ENCODE peak calls at places on chromosomes 1 and 21, in four cellular contexts. One of them, this sample, is unnamed. For H3K36me3, the result is how much of the 10 kb centered on the place peaks cover.

GRCh38 chr1:66359815-66360214 is 174.1 kb upstream of the SGIP1 start:
- DNase-seq in HCT116: no peak
- DNase-seq in H1: no peak
- DNase-seq in sigmoid colon: no peak
- DNase-seq in this sample: no peak

GRCh38 chr1:230321741-230322420 is 104.3 kb downstream of the PGBD5 start:
- DNase-seq in HCT116: no peak
- DNase-seq in sigmoid colon: no peak
- DNase-seq in H1: no peak
- DNase-seq in this sample: no peak

GRCh38 chr1:186089938-186090337 is 285.1 kb downstream of the TPR start:
- DNase-seq in H1: no peak
- DNase-seq in HCT116: no peak
- DNase-seq in sigmoid colon: no peak
- DNase-seq in this sample: no peak

GRCh38 chr1:3629561-3630160 is 4.8 kb downstream of the TPRG1L start:
- DNase-seq in HCT116: no peak
- DNase-seq in sigmoid colon: no peak
- DNase-seq in H1: no peak
- DNase-seq in this sample: no peak

GRCh38 chr1:2206813-2207488 is 12.4 kb upstream of the FAAP20 start:
- DNase-seq in H1: no peak
- DNase-seq in HCT116: no peak
- DNase-seq in sigmoid colon: peak
- DNase-seq in this sample: no peak

GRCh38 chr1:193629875-193630274 is 443.5 kb upstream of the B3GALT2 start:
- DNase-seq in HCT116: no peak
- DNase-seq in sigmoid colon: no peak
- DNase-seq in H1: no peak
- DNase-seq in this sample: no peak

GRCh38 chr1:91499904-91500755 is 521 bp upstream of the CDC7 start:
- DNase-seq in HCT116: no peak
- DNase-seq in H1: no peak
- DNase-seq in sigmoid colon: no peak
- DNase-seq in this sample: no peak

GRCh38 chr1:41936107-41936506 is 17.4 kb upstream of the HIVEP3 start:
- DNase-seq in HCT116: peak
- DNase-seq in H1: no peak
- DNase-seq in sigmoid colon: no peak
- DNase-seq in this sample: no peak

GRCh38 chr1:235503333-235504121 is 725 bp downstream of the B3GALNT2 start:
- DNase-seq in H1: no peak
- DNase-seq in sigmoid colon: peak
- DNase-seq in HCT116: no peak
- DNase-seq in this sample: no peak

GRCh38 chr1:116313776-116314175 is 59.3 kb upstream of the ATP1A1 start:
- DNase-seq in HCT116: no peak
- DNase-seq in sigmoid colon: no peak
- DNase-seq in H1: no peak
- DNase-seq in this sample: no peak

GRCh38 chr1:16915627-16915973 is 6.1 kb upstream of the CROCC start:
- DNase-seq in sigmoid colon: peak
- DNase-seq in H1: no peak
- DNase-seq in HCT116: no peak
- DNase-seq in this sample: no peak

GRCh38 chr1:190373705-190374336 is 103.8 kb downstream of the BRINP3 start:
- DNase-seq in H1: no peak
- DNase-seq in sigmoid colon: no peak
- DNase-seq in HCT116: peak
- DNase-seq in this sample: no peak

GRCh38 chr1:2821970-2822620 is 20.6 kb upstream of the TTC34 start:
- DNase-seq in H1: peak
- DNase-seq in sigmoid colon: no peak
- DNase-seq in HCT116: no peak
- DNase-seq in this sample: no peak

GRCh38 chr1:246947255-246947654 is 15.5 kb upstream of the AHCTF1 start:
- DNase-seq in sigmoid colon: peak
- DNase-seq in H1: no peak
- DNase-seq in HCT116: no peak
- DNase-seq in this sample: no peak

GRCh38 chr21:36835383-36835795 is 131.1 kb downstream of the HLCS start:
- DNase-seq in sigmoid colon: no peak
- DNase-seq in HCT116: no peak
- DNase-seq in H1: no peak
- DNase-seq in this sample: no peak

GRCh38 chr1:244989813-244990212 is 125.5 kb upstream of the HNRNPU start:
- DNase-seq in H1: no peak
- DNase-seq in sigmoid colon: no peak
- DNase-seq in HCT116: no peak
- DNase-seq in this sample: no peak

GRCh38 chr1:15036101-15036500 is 117.4 kb upstream of the TMEM51 start:
- DNase-seq in HCT116: no peak
- DNase-seq in sigmoid colon: no peak
- DNase-seq in H1: no peak
- DNase-seq in this sample: no peak

GRCh38 chr1:115648717-115649691 is 7.2 kb downstream of the VANGL1 start:
- DNase-seq in sigmoid colon: no peak
- DNase-seq in HCT116: no peak
- DNase-seq in H1: no peak
- DNase-seq in this sample: no peak

GRCh38 chr21:17089121-17089520 is 423.7 kb upstream of the CXADR start:
- DNase-seq in HCT116: no peak
- DNase-seq in H1: no peak
- DNase-seq in sigmoid colon: no peak
- DNase-seq in this sample: no peak

GRCh38 chr1:192879416-192879815 is 70.6 kb downstream of the RGS2 start:
- DNase-seq in sigmoid colon: no peak
- DNase-seq in HCT116: no peak
- DNase-seq in H1: no peak
- DNase-seq in this sample: no peak

GRCh38 chr1:218312509-218312908 is 27.4 kb downstream of the RRP15 start:
- DNase-seq in H1: no peak
- DNase-seq in sigmoid colon: no peak
- DNase-seq in HCT116: no peak
- DNase-seq in this sample: no peak

GRCh38 chr1:193121616-193122593 is at the start of gene CDC73:
- DNase-seq in HCT116: peak
- DNase-seq in sigmoid colon: peak
- DNase-seq in H1: peak
- DNase-seq in this sample: peak

GRCh38 chr1:110056284-110056680 is 14.2 kb downstream of the ALX3 start:
- DNase-seq in sigmoid colon: no peak
- DNase-seq in H1: no peak
- DNase-seq in HCT116: no peak
- DNase-seq in this sample: no peak

GRCh38 chr1:233105225-233105624 is 154.8 kb downstream of the NTPCR start:
- DNase-seq in HCT116: no peak
- DNase-seq in H1: no peak
- DNase-seq in sigmoid colon: no peak
- DNase-seq in this sample: no peak

GRCh38 chr1:223765036-223765718 is 52.8 kb downstream of the CAPN2 start:
- DNase-seq in sigmoid colon: peak
- DNase-seq in H1: no peak
- DNase-seq in HCT116: no peak
- DNase-seq in this sample: no peak

GRCh38 chr1:59707216-59707615 is 107.5 kb upstream of the HOOK1 start:
- DNase-seq in HCT116: peak
- DNase-seq in H1: no peak
- DNase-seq in sigmoid colon: peak
- DNase-seq in this sample: no peak
- TF ChIP-seq POLR2AphosphoS5 in HCT116: no peak
- TF ChIP-seq POLR2AphosphoS5 in H1: no peak
- TF ChIP-seq POLR2AphosphoS5 in sigmoid colon: peak
- TF ChIP-seq POLR2AphosphoS5 in this sample: peak

GRCh38 chr1:51942281-51942680 is 48.2 kb downstream of the RAB3B start:
- DNase-seq in sigmoid colon: no peak
- DNase-seq in H1: no peak
- DNase-seq in HCT116: no peak
- DNase-seq in this sample: no peak

GRCh38 chr1:51937112-51937511 is 53.4 kb downstream of the RAB3B start:
- DNase-seq in sigmoid colon: no peak
- DNase-seq in HCT116: no peak
- DNase-seq in H1: no peak
- DNase-seq in this sample: no peak

GRCh38 chr1:51941528-51941927 is 49.0 kb downstream of the RAB3B start:
- DNase-seq in sigmoid colon: no peak
- DNase-seq in H1: no peak
- DNase-seq in HCT116: peak
- DNase-seq in this sample: no peak

DNA sequence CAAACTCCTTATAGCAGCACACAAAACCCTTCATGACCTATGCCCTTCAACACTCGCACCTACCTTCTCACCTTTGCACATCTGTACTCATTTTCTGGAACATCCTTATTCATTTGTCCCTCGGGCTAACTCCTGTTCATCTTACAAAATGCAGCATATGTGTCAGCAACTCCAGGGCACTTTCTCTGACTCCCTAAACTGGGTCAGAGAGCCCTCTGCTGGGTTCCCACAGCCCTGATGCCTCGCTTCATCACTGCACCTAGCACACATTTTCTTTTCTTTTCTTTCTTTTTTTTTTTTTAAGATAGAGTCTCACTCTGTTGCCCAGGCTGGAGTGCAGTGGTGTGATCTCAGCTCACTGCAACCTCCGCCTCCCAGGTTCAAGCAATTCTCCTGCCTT is 54.0 kb downstream of the RAB3B start:
- DNase-seq in H1: no peak
- DNase-seq in HCT116: no peak
- DNase-seq in sigmoid colon: no peak
- DNase-seq in this sample: no peak
- H3K36me3 ChIP-seq in H1: under half
- H3K36me3 ChIP-seq in HCT116: under half
- H3K36me3 ChIP-seq in sigmoid colon: under half
- H3K36me3 ChIP-seq in this sample: under half

GRCh38 chr1:162381383-162381782 is at the start of gene C1orf226:
- DNase-seq in sigmoid colon: no peak
- DNase-seq in HCT116: peak
- DNase-seq in H1: no peak
- DNase-seq in this sample: peak
- TF ChIP-seq POLR2AphosphoS5 in sigmoid colon: no peak
- TF ChIP-seq POLR2AphosphoS5 in HCT116: no peak
- TF ChIP-seq POLR2AphosphoS5 in H1: no peak
- TF ChIP-seq POLR2AphosphoS5 in this sample: peak

GRCh38 chr1:248852548-248852947 is 6.3 kb downstream of the ZNF692 start:
- DNase-seq in HCT116: no peak
- DNase-seq in sigmoid colon: no peak
- DNase-seq in H1: no peak
- DNase-seq in this sample: no peak

GRCh38 chr1:248853023-248853422 is 5.9 kb downstream of the ZNF692 start:
- DNase-seq in sigmoid colon: no peak
- DNase-seq in H1: no peak
- DNase-seq in HCT116: no peak
- DNase-seq in this sample: no peak

GRCh38 chr1:248850124-248850523 is 8.8 kb downstream of the ZNF692 start:
- DNase-seq in sigmoid colon: no peak
- DNase-seq in HCT116: no peak
- DNase-seq in H1: no peak
- DNase-seq in this sample: no peak

GRCh38 chr1:248850536-248851251 is 8.2 kb downstream of the ZNF692 start:
- DNase-seq in H1: no peak
- DNase-seq in HCT116: no peak
- DNase-seq in sigmoid colon: no peak
- DNase-seq in this sample: no peak

GRCh38 chr1:248851390-248851789 is 7.5 kb downstream of the ZNF692 start:
- DNase-seq in sigmoid colon: no peak
- DNase-seq in H1: no peak
- DNase-seq in HCT116: no peak
- DNase-seq in this sample: no peak
- H3K36me3 ChIP-seq in sigmoid colon: under half
- H3K36me3 ChIP-seq in H1: under half
- H3K36me3 ChIP-seq in HCT116: under half
- H3K36me3 ChIP-seq in this sample: under half

GRCh38 chr1:169739980-169740379 is 6.1 kb upstream of the SELE start:
- DNase-seq in sigmoid colon: no peak
- DNase-seq in H1: no peak
- DNase-seq in HCT116: no peak
- DNase-seq in this sample: no peak

GRCh38 chr1:169745015-169745861 is 11.4 kb upstream of the SELE start:
- DNase-seq in HCT116: no peak
- DNase-seq in H1: no peak
- DNase-seq in sigmoid colon: no peak
- DNase-seq in this sample: no peak

GRCh38 chr1:169741666-169742394 is 8.0 kb upstream of the SELE start:
- DNase-seq in HCT116: no peak
- DNase-seq in H1: no peak
- DNase-seq in sigmoid colon: no peak
- DNase-seq in this sample: no peak
- TF ChIP-seq POLR2AphosphoS5 in HCT116: no peak
- TF ChIP-seq POLR2AphosphoS5 in H1: no peak
- TF ChIP-seq POLR2AphosphoS5 in sigmoid colon: no peak
- TF ChIP-seq POLR2AphosphoS5 in this sample: no peak

DNA sequence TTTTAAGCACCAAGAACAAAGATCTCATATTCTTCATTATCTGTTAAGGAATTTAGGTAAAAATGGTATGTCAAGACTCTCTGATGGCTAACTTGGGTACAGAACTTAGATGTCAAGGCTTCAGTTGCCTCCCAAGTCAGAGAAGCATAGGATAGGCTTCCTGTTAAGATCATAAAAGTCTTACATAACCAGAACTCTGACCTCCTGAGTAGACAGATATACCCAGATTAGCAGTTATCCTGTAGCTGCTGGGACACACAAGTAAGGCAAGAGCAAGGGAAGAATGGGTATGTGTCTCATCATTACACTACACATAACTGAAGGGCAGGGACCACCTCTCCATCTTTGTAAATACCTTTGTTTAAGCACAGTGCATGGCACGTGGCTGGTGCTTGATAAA is 15.4 kb upstream of the KLHL12 start:
- DNase-seq in H1: no peak
- DNase-seq in HCT116: no peak
- DNase-seq in sigmoid colon: no peak
- DNase-seq in this sample: no peak
- H3K36me3 ChIP-seq in H1: half or more
- H3K36me3 ChIP-seq in HCT116: half or more
- H3K36me3 ChIP-seq in sigmoid colon: half or more
- H3K36me3 ChIP-seq in this sample: half or more

GRCh38 chr1:50425376-50426107 is 2.3 kb upstream of the DMRTA2 start:
- DNase-seq in H1: peak
- DNase-seq in sigmoid colon: no peak
- DNase-seq in HCT116: no peak
- DNase-seq in this sample: no peak
- TF ChIP-seq POLR2AphosphoS5 in H1: no peak
- TF ChIP-seq POLR2AphosphoS5 in sigmoid colon: no peak
- TF ChIP-seq POLR2AphosphoS5 in HCT116: no peak
- TF ChIP-seq POLR2AphosphoS5 in this sample: peak

GRCh38 chr1:56028244-56028643 is 551.1 kb downstream of the PLPP3 start:
- DNase-seq in HCT116: no peak
- DNase-seq in H1: no peak
- DNase-seq in sigmoid colon: no peak
- DNase-seq in this sample: no peak
- H3K36me3 ChIP-seq in HCT116: under half
- H3K36me3 ChIP-seq in H1: under half
- H3K36me3 ChIP-seq in sigmoid colon: under half
- H3K36me3 ChIP-seq in this sample: under half

GRCh38 chr1:19436716-19437476 is 48.4 kb downstream of the CAPZB start:
- DNase-seq in HCT116: no peak
- DNase-seq in sigmoid colon: peak
- DNase-seq in H1: no peak
- DNase-seq in this sample: no peak
- TF ChIP-seq POLR2AphosphoS5 in HCT116: no peak
- TF ChIP-seq POLR2AphosphoS5 in sigmoid colon: peak
- TF ChIP-seq POLR2AphosphoS5 in H1: no peak
- TF ChIP-seq POLR2AphosphoS5 in this sample: peak

GRCh38 chr1:161159915-161160248 is 582 bp downstream of the USP21 start:
- DNase-seq in sigmoid colon: no peak
- DNase-seq in HCT116: no peak
- DNase-seq in H1: no peak
- DNase-seq in this sample: no peak
- H3K36me3 ChIP-seq in sigmoid colon: under half
- H3K36me3 ChIP-seq in HCT116: under half
- H3K36me3 ChIP-seq in H1: under half
- H3K36me3 ChIP-seq in this sample: under half

This sample was measured in vagina.